ENCODE peak calls at places on chromosomes 16 and 17, in nine cellular contexts. One of them, this sample, is unnamed.

GRCh38 chr17:36546418-36547093 is 1.8 kb downstream of the GGNBP2 start:
- DNase-seq in OCI-LY7: peak; percentile 52
- DNase-seq in hepatocyte: no peak
- DNase-seq in SK-N-SH: no peak
- DNase-seq in MM.1S: no peak
- DNase-seq in HCT116: no peak
- DNase-seq in GM23248: peak; percentile 39
- DNase-seq in GM23338: no peak
- DNase-seq in neural progenitor cell: no peak
- DNase-seq in this sample: no peak

GRCh38 chr17:45371414-45372324 is 54.8 kb upstream of the MAP3K14 start:
- DNase-seq in GM23338: peak; percentile 95
- DNase-seq in MM.1S: no peak
- DNase-seq in neural progenitor cell: peak; percentile 92
- DNase-seq in hepatocyte: peak; percentile 95
- DNase-seq in SK-N-SH: peak; percentile 78
- DNase-seq in OCI-LY7: no peak
- DNase-seq in HCT116: peak; percentile 92
- DNase-seq in GM23248: peak; percentile 98
- DNase-seq in this sample: peak; percentile 83

GRCh38 chr17:17681187-17681743 is at the start of gene RAI1:
- DNase-seq in SK-N-SH: peak; percentile 95
- DNase-seq in GM23338: peak; percentile 73
- DNase-seq in hepatocyte: peak; percentile 95
- DNase-seq in MM.1S: peak; percentile 82
- DNase-seq in GM23248: peak; percentile 94
- DNase-seq in HCT116: no peak
- DNase-seq in OCI-LY7: peak; percentile 85
- DNase-seq in neural progenitor cell: peak; percentile 90
- DNase-seq in this sample: peak; percentile 86

GRCh38 chr16:53022374-53022773 is 30.3 kb downstream of the CHD9NB start:
- DNase-seq in hepatocyte: peak; percentile 74
- DNase-seq in SK-N-SH: peak; percentile 70
- DNase-seq in OCI-LY7: peak; percentile 25
- DNase-seq in GM23338: peak; percentile 87
- DNase-seq in neural progenitor cell: peak; percentile 84
- DNase-seq in MM.1S: no peak
- DNase-seq in GM23248: peak; percentile 74
- DNase-seq in HCT116: peak; percentile 41
- DNase-seq in this sample: peak; percentile 53

GRCh38 chr17:56125830-56126819 is 27.1 kb upstream of the ANKFN1 start:
- DNase-seq in GM23248: peak; percentile 79
- DNase-seq in HCT116: peak; percentile 52
- DNase-seq in SK-N-SH: peak; percentile 18
- DNase-seq in MM.1S: no peak
- DNase-seq in GM23338: peak; percentile 76
- DNase-seq in neural progenitor cell: peak; percentile 68
- DNase-seq in hepatocyte: peak; percentile 69
- DNase-seq in OCI-LY7: peak; percentile 10
- DNase-seq in this sample: peak; percentile 39

GRCh38 chr17:76789235-76789788 is 51.4 kb downstream of the MFSD11 start:
- DNase-seq in OCI-LY7: no peak
- DNase-seq in SK-N-SH: peak; percentile 48
- DNase-seq in GM23338: no peak
- DNase-seq in MM.1S: no peak
- DNase-seq in GM23248: no peak
- DNase-seq in HCT116: no peak
- DNase-seq in hepatocyte: peak; percentile 32
- DNase-seq in neural progenitor cell: no peak
- DNase-seq in this sample: peak; percentile 19

GRCh38 chr17:81702934-81703746 is at the start of gene MRPL12:
- DNase-seq in HCT116: peak; percentile 90
- DNase-seq in SK-N-SH: peak; percentile 100
- DNase-seq in neural progenitor cell: peak; percentile 99
- DNase-seq in GM23338: peak; percentile 98
- DNase-seq in OCI-LY7: peak; percentile 99
- DNase-seq in MM.1S: peak; percentile 97
- DNase-seq in hepatocyte: peak; percentile 98
- DNase-seq in GM23248: peak; percentile 98
- DNase-seq in this sample: peak; percentile 95

GRCh38 chr17:42194133-42194899 is at the start of gene GHDC:
- DNase-seq in SK-N-SH: peak; percentile 93
- DNase-seq in GM23248: peak; percentile 87
- DNase-seq in neural progenitor cell: peak; percentile 78
- DNase-seq in hepatocyte: peak; percentile 76
- DNase-seq in HCT116: peak; percentile 60
- DNase-seq in OCI-LY7: peak; percentile 91
- DNase-seq in GM23338: peak; percentile 91
- DNase-seq in MM.1S: peak; percentile 87
- DNase-seq in this sample: no peak

GRCh38 chr17:74686761-74687160 is 26.0 kb downstream of the CD300LF start:
- DNase-seq in GM23338: no peak
- DNase-seq in neural progenitor cell: no peak
- DNase-seq in HCT116: no peak
- DNase-seq in MM.1S: peak; percentile 51
- DNase-seq in hepatocyte: no peak
- DNase-seq in OCI-LY7: peak; percentile 39
- DNase-seq in GM23248: no peak
- DNase-seq in SK-N-SH: no peak
- DNase-seq in this sample: peak; percentile 17

GRCh38 chr17:74394977-74395376 is 27.7 kb downstream of the GPR142 start:
- DNase-seq in MM.1S: no peak
- DNase-seq in SK-N-SH: no peak
- DNase-seq in GM23338: no peak
- DNase-seq in GM23248: no peak
- DNase-seq in HCT116: no peak
- DNase-seq in hepatocyte: no peak
- DNase-seq in neural progenitor cell: no peak
- DNase-seq in OCI-LY7: no peak
- DNase-seq in this sample: peak; percentile 81

GRCh38 chr16:74160759-74161158 is 135.9 kb upstream of the PSMD7 start:
- DNase-seq in hepatocyte: no peak
- DNase-seq in GM23338: no peak
- DNase-seq in neural progenitor cell: no peak
- DNase-seq in SK-N-SH: no peak
- DNase-seq in GM23248: no peak
- DNase-seq in MM.1S: no peak
- DNase-seq in OCI-LY7: no peak
- DNase-seq in HCT116: no peak
- DNase-seq in this sample: no peak

GRCh38 chr17:34177642-34178041 is 77.4 kb upstream of the CCL2 start:
- DNase-seq in OCI-LY7: no peak
- DNase-seq in GM23338: no peak
- DNase-seq in hepatocyte: no peak
- DNase-seq in SK-N-SH: no peak
- DNase-seq in HCT116: no peak
- DNase-seq in GM23248: peak; percentile 82
- DNase-seq in MM.1S: no peak
- DNase-seq in neural progenitor cell: no peak
- DNase-seq in this sample: no peak

GRCh38 chr16:49514391-49514980 is 140.9 kb downstream of the C16orf78 start:
- DNase-seq in OCI-LY7: no peak
- DNase-seq in GM23248: no peak
- DNase-seq in SK-N-SH: peak; percentile 62
- DNase-seq in neural progenitor cell: peak; percentile 58
- DNase-seq in hepatocyte: no peak
- DNase-seq in GM23338: no peak
- DNase-seq in MM.1S: no peak
- DNase-seq in HCT116: no peak
- DNase-seq in this sample: no peak

GRCh38 chr17:12492450-12492849 is 173.2 kb upstream of the MYOCD start:
- DNase-seq in neural progenitor cell: no peak
- DNase-seq in hepatocyte: no peak
- DNase-seq in OCI-LY7: no peak
- DNase-seq in SK-N-SH: no peak
- DNase-seq in GM23248: no peak
- DNase-seq in GM23338: no peak
- DNase-seq in HCT116: no peak
- DNase-seq in MM.1S: no peak
- DNase-seq in this sample: no peak

GRCh38 chr17:38418693-38419507 is 9.4 kb upstream of the ARHGAP23 start:
- DNase-seq in HCT116: no peak
- DNase-seq in hepatocyte: no peak
- DNase-seq in MM.1S: no peak
- DNase-seq in OCI-LY7: peak; percentile 43
- DNase-seq in GM23338: peak; percentile 62
- DNase-seq in neural progenitor cell: peak; percentile 64
- DNase-seq in GM23248: peak; percentile 42
- DNase-seq in SK-N-SH: peak; percentile 88
- DNase-seq in this sample: no peak

GRCh38 chr16:83345846-83346245 is 461.9 kb upstream of the HSBP1 start:
- DNase-seq in neural progenitor cell: peak; percentile 8
- DNase-seq in GM23248: no peak
- DNase-seq in OCI-LY7: no peak
- DNase-seq in MM.1S: no peak
- DNase-seq in HCT116: no peak
- DNase-seq in SK-N-SH: no peak
- DNase-seq in hepatocyte: no peak
- DNase-seq in GM23338: peak; percentile 36
- DNase-seq in this sample: no peak

GRCh38 chr16:54957403-54957802 is 26.7 kb downstream of the IRX5 start:
- DNase-seq in neural progenitor cell: peak; percentile 32
- DNase-seq in OCI-LY7: peak; percentile 70
- DNase-seq in HCT116: peak; percentile 39
- DNase-seq in hepatocyte: peak; percentile 29
- DNase-seq in GM23338: peak; percentile 67
- DNase-seq in SK-N-SH: no peak
- DNase-seq in GM23248: peak; percentile 35
- DNase-seq in MM.1S: peak; percentile 50
- DNase-seq in this sample: peak; percentile 38

GRCh38 chr17:47733414-47734288 is 615 bp downstream of the TBX21 start:
- DNase-seq in HCT116: no peak
- DNase-seq in neural progenitor cell: peak; percentile 36
- DNase-seq in GM23338: peak; percentile 55
- DNase-seq in GM23248: peak; percentile 21
- DNase-seq in SK-N-SH: peak; percentile 82
- DNase-seq in MM.1S: no peak
- DNase-seq in hepatocyte: no peak
- DNase-seq in OCI-LY7: no peak
- DNase-seq in this sample: no peak

GRCh38 chr16:49723310-49723709 is 132.6 kb downstream of the ZNF423 start:
- DNase-seq in HCT116: no peak
- DNase-seq in MM.1S: no peak
- DNase-seq in hepatocyte: no peak
- DNase-seq in GM23338: no peak
- DNase-seq in SK-N-SH: no peak
- DNase-seq in neural progenitor cell: no peak
- DNase-seq in GM23248: no peak
- DNase-seq in OCI-LY7: no peak
- DNase-seq in this sample: no peak

DNA sequence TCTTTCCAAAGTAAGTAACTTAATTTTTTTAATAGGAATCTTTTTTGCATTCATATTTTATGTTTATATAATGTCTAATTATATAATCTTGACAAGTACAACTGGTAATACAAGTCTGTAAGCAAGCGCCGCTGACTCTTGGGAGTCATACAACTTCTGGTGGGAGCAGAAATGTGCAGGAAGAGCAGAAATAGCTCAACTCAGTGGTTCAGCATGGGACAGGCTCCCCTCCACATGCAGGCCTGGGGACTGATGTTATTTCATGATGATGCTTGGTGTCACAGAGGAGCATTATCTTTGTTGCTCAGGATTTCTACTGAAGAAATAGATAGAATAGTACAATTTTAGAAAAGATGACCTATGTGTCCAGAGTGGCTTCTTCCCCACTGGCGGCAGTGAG is 10.7 kb downstream of the UQCRC2 start:
- DNase-seq in MM.1S: no peak
- DNase-seq in GM23248: no peak
- DNase-seq in neural progenitor cell: no peak
- DNase-seq in GM23338: no peak
- DNase-seq in SK-N-SH: no peak
- DNase-seq in HCT116: no peak
- DNase-seq in OCI-LY7: no peak
- DNase-seq in hepatocyte: no peak
- DNase-seq in this sample: no peak
- TF ChIP-seq EZH2phosphoT487 in MM.1S: no peak
- TF ChIP-seq EZH2phosphoT487 in GM23248: no peak
- TF ChIP-seq EZH2phosphoT487 in neural progenitor cell: no peak
- TF ChIP-seq EZH2phosphoT487 in GM23338: no peak
- TF ChIP-seq EZH2phosphoT487 in SK-N-SH: no peak
- TF ChIP-seq EZH2phosphoT487 in HCT116: no peak
- TF ChIP-seq EZH2phosphoT487 in OCI-LY7: no peak
- TF ChIP-seq EZH2phosphoT487 in hepatocyte: no peak
- TF ChIP-seq EZH2phosphoT487 in this sample: no peak

DNA sequence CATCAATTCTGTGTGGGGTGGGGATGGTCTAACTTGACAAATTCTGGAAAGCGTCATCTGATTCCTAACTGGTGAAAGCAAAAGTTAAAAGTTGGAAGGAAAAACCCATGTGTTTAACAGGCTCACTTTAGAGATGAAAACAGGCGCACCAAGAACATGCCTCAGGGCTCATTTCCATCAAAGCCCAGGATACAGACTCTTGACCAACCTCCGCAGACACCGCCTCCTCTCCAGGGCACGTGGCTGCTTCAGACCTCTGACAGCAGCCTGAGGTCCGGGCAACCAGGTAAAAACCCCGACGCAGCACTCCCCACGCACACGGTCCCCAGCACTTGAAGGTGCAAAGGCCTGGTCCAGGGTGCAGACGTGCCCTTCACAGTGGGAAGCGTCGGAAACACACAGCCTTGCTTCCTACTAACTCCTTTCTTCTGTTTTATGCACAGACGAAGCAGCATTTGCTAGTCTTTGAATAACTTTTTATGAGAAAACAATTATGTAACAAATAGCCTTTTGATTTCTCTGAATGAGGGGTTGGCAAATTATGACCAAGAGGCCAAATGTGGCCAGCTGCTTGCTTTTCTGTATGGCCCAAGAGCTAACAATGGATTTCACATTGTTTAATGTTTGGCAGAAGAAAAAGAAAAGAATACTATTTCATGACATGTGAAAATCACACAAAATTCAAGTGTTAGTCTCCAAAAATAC is 44.2 kb upstream of the TRAP1 start:
- DNase-seq in SK-N-SH: peak; percentile 74
- DNase-seq in OCI-LY7: no peak
- DNase-seq in GM23338: no peak
- DNase-seq in HCT116: no peak
- DNase-seq in neural progenitor cell: no peak
- DNase-seq in MM.1S: no peak
- DNase-seq in hepatocyte: no peak
- DNase-seq in GM23248: no peak
- DNase-seq in this sample: no peak
- TF ChIP-seq EZH2phosphoT487 in SK-N-SH: no peak
- TF ChIP-seq EZH2phosphoT487 in OCI-LY7: no peak
- TF ChIP-seq EZH2phosphoT487 in GM23338: no peak
- TF ChIP-seq EZH2phosphoT487 in HCT116: no peak
- TF ChIP-seq EZH2phosphoT487 in neural progenitor cell: no peak
- TF ChIP-seq EZH2phosphoT487 in MM.1S: no peak
- TF ChIP-seq EZH2phosphoT487 in hepatocyte: no peak
- TF ChIP-seq EZH2phosphoT487 in GM23248: no peak
- TF ChIP-seq EZH2phosphoT487 in this sample: no peak

GRCh38 chr17:50272711-50273653 is 1.3 kb upstream of the TMEM92 start:
- DNase-seq in OCI-LY7: peak; percentile 48
- DNase-seq in neural progenitor cell: peak; percentile 87
- DNase-seq in GM23338: peak; percentile 83
- DNase-seq in GM23248: peak; percentile 78
- DNase-seq in SK-N-SH: peak; percentile 97
- DNase-seq in hepatocyte: peak; percentile 81
- DNase-seq in HCT116: no peak
- DNase-seq in MM.1S: peak; percentile 39
- DNase-seq in this sample: peak; percentile 63
- TF ChIP-seq EZH2phosphoT487 in OCI-LY7: no peak
- TF ChIP-seq EZH2phosphoT487 in neural progenitor cell: no peak
- TF ChIP-seq EZH2phosphoT487 in GM23338: no peak
- TF ChIP-seq EZH2phosphoT487 in GM23248: no peak
- TF ChIP-seq EZH2phosphoT487 in SK-N-SH: no peak
- TF ChIP-seq EZH2phosphoT487 in hepatocyte: no peak
- TF ChIP-seq EZH2phosphoT487 in HCT116: no peak
- TF ChIP-seq EZH2phosphoT487 in MM.1S: no peak
- TF ChIP-seq EZH2phosphoT487 in this sample: no peak

GRCh38 chr17:27756467-27757371 is 43.6 kb downstream of the NOS2 start:
- DNase-seq in hepatocyte: peak; percentile 69
- DNase-seq in neural progenitor cell: peak; percentile 64
- DNase-seq in OCI-LY7: peak; percentile 51
- DNase-seq in HCT116: peak; percentile 23
- DNase-seq in GM23338: peak; percentile 62
- DNase-seq in GM23248: peak; percentile 42
- DNase-seq in MM.1S: peak; percentile 36
- DNase-seq in SK-N-SH: peak; percentile 53
- DNase-seq in this sample: peak; percentile 66
- TF ChIP-seq EZH2phosphoT487 in hepatocyte: no peak
- TF ChIP-seq EZH2phosphoT487 in neural progenitor cell: no peak
- TF ChIP-seq EZH2phosphoT487 in OCI-LY7: no peak
- TF ChIP-seq EZH2phosphoT487 in HCT116: no peak
- TF ChIP-seq EZH2phosphoT487 in GM23338: no peak
- TF ChIP-seq EZH2phosphoT487 in GM23248: no peak
- TF ChIP-seq EZH2phosphoT487 in MM.1S: no peak
- TF ChIP-seq EZH2phosphoT487 in SK-N-SH: no peak
- TF ChIP-seq EZH2phosphoT487 in this sample: no peak

This sample was measured in PC-3.